ENCODE peak calls at places on chromosomes 12 and 14, in eight cellular contexts. X is psoas muscle; Z is tibial artery; T is Peyer's patch; B is neural progenitor cell; J is tibial nerve; P is CD8-positive, alpha-beta T cell; G is H1. S is an unnamed sample. For H3K4me1, the result is how much of the 10 kb centered on the place peaks cover.

GRCh38 chr14:70754989-70755388 is 54.3 kb downstream of the MAP3K9 start:
- DNase-seq in J (no peak), P (no peak), T (no peak), Z (no peak), X (no peak), B (no peak), G (no peak), S (peak)

GRCh38 chr12:68001486-68002466 is 12.5 kb downstream of the IFNG-AS1 start:
- DNase-seq in Z (no peak), G (no peak), P (no peak), B (peak), J (no peak), X (no peak), T (no peak), S (peak)

GRCh38 chr12:127509066-127509778 is 757.7 kb upstream of the TMEM132C start:
- DNase-seq in G (no peak), T (no peak), J (no peak), Z (no peak), B (no peak), X (no peak), P (no peak), S (no peak)

GRCh38 chr12:120903818-120904773 is at the start of gene SPPL3:
- DNase-seq in B (peak), P (peak), G (peak), T (peak), Z (peak), J (peak), X (peak), S (peak)

GRCh38 chr12:80936642-80937390 is 918 bp downstream of the LIN7A start:
- DNase-seq in X (peak), G (peak), B (peak), T (peak), J (no peak), Z (peak), P (no peak), S (peak)

GRCh38 chr12:55698965-55699364 is 8.7 kb downstream of the ITGA7 start:
- DNase-seq in Z (no peak), P (no peak), B (no peak), G (no peak), J (no peak), X (no peak), T (no peak), S (no peak)

GRCh38 chr12:84937383-84937782 is 24.8 kb upstream of the SLC6A15 start:
- DNase-seq in G (no peak), Z (no peak), X (no peak), T (no peak), J (no peak), B (no peak), P (no peak), S (no peak)

GRCh38 chr12:69657376-69658137 is 41.5 kb downstream of the BEST3 start:
- DNase-seq in B (no peak), T (no peak), X (peak), Z (no peak), J (no peak), P (no peak), G (no peak), S (no peak)

GRCh38 chr12:97275261-97276197 is 187.1 kb upstream of the RMST start:
- DNase-seq in B (peak), J (peak), X (no peak), T (no peak), G (no peak), Z (no peak), P (no peak), S (no peak)

GRCh38 chr12:48924617-48925217 is 575 bp downstream of the FKBP11 start:
- DNase-seq in J (no peak), Z (peak), X (peak), P (peak), T (peak), G (peak), B (peak), S (peak)

GRCh38 chr12:54173066-54173726 is 15.6 kb downstream of the SMUG1 start:
- DNase-seq in G (no peak), Z (peak), T (peak), J (no peak), B (peak), X (peak), P (no peak), S (peak)

GRCh38 chr14:45150386-45150890 is 14.7 kb downstream of the FANCM start:
- DNase-seq in Z (no peak), B (no peak), J (no peak), T (no peak), X (no peak), P (no peak), G (no peak), S (no peak)

GRCh38 chr12:102539651-102540553 is 59.5 kb upstream of the IGF1 start:
- DNase-seq in X (no peak), J (no peak), P (no peak), T (no peak), B (peak), Z (no peak), G (no peak), S (peak)

GRCh38 chr12:16726879-16727278 is 120.9 kb upstream of the LMO3 start:
- DNase-seq in G (no peak), Z (no peak), P (no peak), X (no peak), J (peak), T (no peak), B (no peak), S (no peak)

GRCh38 chr14:50085570-50086315 is 30.6 kb downstream of the VCPKMT start:
- DNase-seq in T (no peak), X (no peak), B (no peak), J (no peak), P (peak), Z (no peak), G (no peak), S (no peak)

GRCh38 chr14:23605931-23606585 is 27.5 kb upstream of the JPH4 start:
- DNase-seq in T (no peak), B (no peak), X (no peak), P (no peak), Z (no peak), G (no peak), J (no peak), S (no peak)

GRCh38 chr12:132427999-132428871 is 61.7 kb upstream of the FBRSL1 start:
- DNase-seq in P (no peak), J (no peak), T (no peak), B (peak), X (no peak), Z (no peak), G (no peak), S (no peak)

GRCh38 chr14:61537567-61538463 is 157.5 kb upstream of the HIF1A start:
- DNase-seq in J (no peak), P (no peak), G (peak), T (peak), B (peak), X (no peak), Z (no peak), S (no peak)

GRCh38 chr14:68143341-68143807 is 323.8 kb downstream of the RAD51B start:
- DNase-seq in Z (peak), G (no peak), T (peak), J (peak), X (peak), P (no peak), B (no peak), S (peak)

GRCh38 chr12:131372706-131373195 is 338.1 kb upstream of the SFSWAP start:
- DNase-seq in G (no peak), B (no peak), Z (no peak), P (no peak), T (no peak), X (no peak), J (no peak), S (no peak)

GRCh38 chr14:25607095-25607657 is 557.2 kb upstream of the STXBP6 start:
- DNase-seq in G (no peak), T (no peak), J (no peak), X (no peak), P (no peak), B (peak), Z (no peak), S (no peak)

GRCh38 chr12:93379432-93380308 is 1.9 kb downstream of the NUDT4 start:
- DNase-seq in G (no peak), J (no peak), X (no peak), B (no peak), T (no peak), P (no peak), Z (no peak), S (peak)

GRCh38 chr12:118326971-118327370 is 45.7 kb downstream of the TAOK3 start:
- DNase-seq in Z (no peak), X (no peak), J (no peak), P (no peak), G (no peak), B (no peak), T (no peak), S (no peak)

GRCh38 chr14:32230695-32231280 is 27.7 kb upstream of the RNU6-8 start:
- DNase-seq in T (no peak), B (no peak), Z (no peak), J (no peak), G (no peak), P (no peak), X (no peak), S (peak)

GRCh38 chr12:65636436-65636835 is 187.8 kb upstream of the HMGA2 start:
- DNase-seq in X (no peak), T (no peak), Z (no peak), B (no peak), P (no peak), G (no peak), J (no peak), S (no peak)
- H3K4me1 ChIP-seq in X (under half), T (under half), Z (under half), B (under half), P (under half), G (under half), J (under half), S (under half)

GRCh38 chr12:89038831-89039509 is 313.3 kb downstream of the DUSP6 start:
- DNase-seq in J (no peak), P (no peak), T (no peak), B (no peak), G (no peak), X (no peak), Z (no peak), S (no peak)

DNA sequence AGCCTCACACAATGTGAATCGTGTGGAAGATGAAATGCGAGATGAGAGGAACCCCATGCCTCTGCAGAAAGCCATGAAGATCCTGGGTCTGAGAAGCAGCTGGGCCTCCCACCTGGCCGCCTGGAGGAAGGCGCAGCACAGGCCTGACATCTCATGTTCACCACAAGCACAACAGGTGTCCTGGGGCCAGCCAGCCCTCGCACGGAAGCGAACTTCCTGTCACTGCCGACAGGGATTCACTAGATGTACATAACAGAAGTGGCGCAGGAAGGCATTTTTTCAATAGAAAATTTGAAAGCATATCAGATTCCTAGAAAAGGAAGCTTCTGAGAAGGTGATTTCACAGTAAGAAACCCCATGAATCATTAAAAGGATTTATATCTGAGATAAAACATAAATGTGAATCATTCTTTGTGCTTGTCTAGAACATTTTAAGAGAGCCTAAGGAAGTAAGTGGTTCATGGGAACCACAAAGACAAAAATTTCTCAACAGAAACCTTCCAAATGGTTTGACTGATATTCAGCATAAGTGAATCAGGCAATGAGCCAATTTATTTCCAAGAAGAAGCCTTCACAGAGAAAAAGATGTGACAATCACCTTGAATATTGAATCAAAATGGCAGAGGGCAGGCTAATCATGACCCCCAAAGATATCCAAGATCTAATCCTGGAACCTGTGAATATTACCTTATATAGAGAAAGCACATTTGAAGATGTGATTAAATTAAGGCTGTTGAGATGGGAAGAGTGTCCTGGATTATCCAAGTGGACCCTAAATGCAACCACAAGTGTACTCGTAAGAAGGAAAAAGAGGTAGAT is 311.9 kb downstream of the DUSP6 start:
- DNase-seq in X (no peak), B (no peak), G (no peak), T (no peak), P (peak), Z (no peak), J (no peak), S (peak)
- H3K4me3 ChIP-seq in X (no peak), B (no peak), G (no peak), T (no peak), P (no peak), Z (no peak), J (no peak), S (no peak)

DNA sequence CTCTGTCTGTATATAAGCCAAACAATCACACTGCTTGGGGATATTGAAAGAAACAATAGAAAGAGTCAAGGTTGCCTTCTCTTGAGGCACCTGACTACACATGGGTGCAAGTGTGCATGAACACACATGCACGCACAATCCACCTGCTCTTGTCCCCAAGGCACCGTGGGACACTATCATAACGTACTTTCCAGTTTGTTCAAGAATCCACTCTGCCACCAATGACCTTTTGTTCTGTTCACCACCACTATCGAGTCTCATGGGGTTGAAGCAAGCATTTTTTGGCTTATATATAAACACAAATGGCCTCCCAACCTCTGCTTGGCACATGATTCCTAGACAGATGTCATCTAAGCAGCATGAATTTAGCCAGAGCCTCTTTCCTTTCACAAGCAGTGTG is 365.4 kb downstream of the EMP1 start:
- DNase-seq in B (no peak), T (no peak), G (no peak), X (no peak), Z (no peak), J (no peak), P (no peak), S (no peak)
- TF ChIP-seq CTCF in B (no peak), T (no peak), G (no peak), X (no peak), Z (no peak), J (no peak), P (no peak), S (no peak)

DNA sequence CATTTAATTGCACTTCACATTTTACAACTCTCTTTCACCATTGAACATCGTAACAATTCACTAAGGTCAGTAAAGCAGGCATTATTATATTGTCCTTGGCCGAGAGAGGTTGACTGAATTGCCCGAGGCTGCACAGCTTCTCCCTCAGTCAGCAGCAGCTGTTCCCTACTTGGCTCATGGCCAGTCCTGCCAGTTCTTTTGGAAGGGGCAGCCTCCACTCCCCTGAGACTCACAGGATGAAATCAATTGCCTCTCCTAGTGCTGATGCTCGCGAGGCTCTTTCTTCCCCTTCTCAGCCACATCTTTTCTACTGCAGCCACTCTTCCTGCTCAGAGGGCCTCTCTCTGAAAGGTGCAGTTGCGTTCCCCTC is 79.9 kb upstream of the KCNA1 start:
- DNase-seq in B (no peak), X (no peak), T (no peak), Z (no peak), P (no peak), J (no peak), G (no peak), S (no peak)
- H3K4me1 ChIP-seq in B (under half), X (under half), T (under half), Z (under half), P (under half), J (under half), G (under half), S (under half)

DNA sequence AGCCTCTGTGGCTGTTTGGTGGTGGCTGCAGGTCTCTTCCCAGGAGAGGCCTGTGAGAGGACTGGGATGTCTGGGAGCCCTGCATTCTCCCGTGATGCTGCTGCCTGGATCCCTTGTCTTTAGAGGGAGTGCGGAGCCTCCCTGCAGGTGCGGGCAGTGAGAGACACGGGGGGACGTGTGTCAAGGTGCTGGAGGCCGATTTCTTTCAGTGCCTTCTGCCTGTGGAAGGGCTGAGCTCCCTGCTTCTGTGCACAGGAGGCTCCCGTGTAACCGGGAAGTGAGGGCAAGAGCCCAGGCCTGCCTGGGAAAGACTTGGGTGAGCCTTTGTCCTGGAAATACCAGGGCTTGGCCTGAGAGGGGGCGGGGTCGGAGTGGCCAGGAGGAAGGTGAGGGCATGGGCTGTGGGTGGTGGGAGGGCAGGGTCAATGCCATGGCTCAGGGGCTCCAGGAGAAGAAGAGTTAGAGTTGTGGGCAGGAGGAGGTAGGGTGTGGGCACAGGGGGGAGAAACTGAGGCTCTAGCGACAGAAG is 372.2 kb downstream of the TMEM121 start:
- DNase-seq in X (peak), P (no peak), G (no peak), B (no peak), T (no peak), J (no peak), Z (no peak), S (no peak)
- H3K4me3 ChIP-seq in X (no peak), P (no peak), G (no peak), B (no peak), T (no peak), J (no peak), Z (no peak), S (no peak)

GRCh38 chr12:122835693-122836026 is 403 bp downstream of the HIP1R start:
- DNase-seq in G (no peak), P (no peak), J (no peak), T (peak), Z (no peak), X (no peak), B (no peak), S (peak)
- TF ChIP-seq CTCF in G (no peak), P (no peak), J (no peak), T (no peak), Z (no peak), X (no peak), B (no peak), S (no peak)

DNA sequence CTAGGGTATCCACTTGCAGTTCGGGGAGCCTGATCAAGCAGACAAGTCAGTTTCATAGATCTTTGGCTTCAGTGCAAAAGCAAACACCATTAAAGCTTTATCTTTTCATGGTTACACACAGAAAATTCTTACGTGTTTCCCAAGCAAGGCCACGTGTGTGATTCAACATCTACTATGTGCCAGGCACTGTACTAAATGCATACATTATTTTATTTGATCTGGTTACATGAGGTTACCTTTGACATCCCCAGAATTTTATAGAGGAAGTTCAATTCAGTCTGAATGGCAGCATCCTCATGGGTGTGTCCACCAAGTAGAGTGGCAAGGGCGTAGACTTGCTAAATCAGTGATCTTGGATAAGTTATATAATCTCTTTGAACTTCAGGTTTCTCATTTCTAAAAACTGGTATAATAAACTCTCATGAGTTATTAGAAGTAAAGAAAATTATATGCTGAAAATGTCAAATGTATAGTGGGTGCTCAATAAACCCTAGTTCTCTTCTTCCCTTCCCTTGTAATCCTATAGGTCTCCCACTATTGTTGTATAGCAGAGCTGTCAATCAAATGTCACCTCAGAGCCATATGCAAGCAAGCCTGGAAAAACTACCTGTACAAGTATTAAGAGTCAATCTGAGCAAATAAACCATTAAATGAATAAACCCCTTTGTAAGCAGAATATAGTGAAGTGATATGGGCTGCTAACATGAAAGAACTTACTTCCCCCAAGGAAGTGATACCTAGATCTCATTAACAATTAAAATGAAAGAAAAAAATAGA is 50.3 kb upstream of the TMX1 start:
- DNase-seq in Z (no peak), J (no peak), T (no peak), G (no peak), B (no peak), P (no peak), X (no peak), S (no peak)
- H3K4me1 ChIP-seq in Z (under half), J (under half), T (under half), G (under half), B (under half), P (under half), X (under half), S (under half)

GRCh38 chr12:14773685-14774073 is 29.6 kb downstream of the WBP11 start:
- DNase-seq in B (peak), X (peak), T (peak), G (no peak), P (no peak), Z (no peak), J (no peak), S (no peak)

GRCh38 chr12:14770495-14771313 is 32.6 kb downstream of the WBP11 start:
- DNase-seq in X (peak), B (peak), Z (peak), G (peak), P (peak), J (peak), T (peak), S (peak)

GRCh38 chr12:14769837-14770494 is 33.3 kb downstream of the WBP11 start:
- DNase-seq in G (peak), B (peak), Z (peak), J (peak), P (peak), X (peak), T (peak), S (peak)

GRCh38 chr12:14772946-14773345 is 30.3 kb downstream of the WBP11 start:
- DNase-seq in J (no peak), P (no peak), X (no peak), B (peak), G (no peak), Z (no peak), T (no peak), S (no peak)

GRCh38 chr12:14771651-14772137 is 31.6 kb downstream of the WBP11 start:
- DNase-seq in J (no peak), Z (no peak), B (peak), X (no peak), P (peak), T (no peak), G (no peak), S (no peak)
- H3K4me3 ChIP-seq in J (peak), Z (peak), B (peak), X (peak), P (peak), T (peak), G (peak), S (peak)